ENCODE peak calls at places on chromosomes 6 and 20, in eight cellular contexts. Z, V, K, D, L, T, R and M are unnamed samples.

GRCh38 chr6:109867009-109867969 is 110.8 kb upstream of the GPR6 start:
- DNase-seq in V (no peak), L (no peak), Z (no peak), K (no peak), T (no peak), D (peak), R (no peak), M (no peak)

GRCh38 chr20:51654495-51654894 is 112.0 kb upstream of the NFATC2 start:
- DNase-seq in K (no peak), R (no peak), D (no peak), Z (no peak), T (no peak), V (no peak), L (no peak), M (no peak)

GRCh38 chr6:111730835-111731234 is 125.2 kb upstream of the TRAF3IP2 start:
- DNase-seq in Z (no peak), V (no peak), T (no peak), D (no peak), K (no peak), R (no peak), L (no peak), M (peak)

GRCh38 chr6:145319605-145320004 is 415.7 kb downstream of the EPM2A start:
- DNase-seq in V (no peak), R (no peak), T (no peak), L (no peak), D (no peak), Z (no peak), K (no peak), M (no peak)

GRCh38 chr6:153790048-153790447 is 249.0 kb upstream of the OPRM1 start:
- DNase-seq in D (no peak), V (peak), K (no peak), T (no peak), Z (peak), L (peak), R (no peak), M (peak)

GRCh38 chr6:132153221-132153896 is 202.2 kb upstream of the CCN2 start:
- DNase-seq in V (no peak), K (no peak), L (no peak), D (no peak), Z (peak), T (no peak), R (no peak), M (no peak)

GRCh38 chr20:57111028-57111373 is 155.4 kb downstream of the BMP7 start:
- DNase-seq in L (no peak), D (no peak), V (no peak), T (no peak), Z (no peak), R (no peak), K (no peak), M (no peak)

GRCh38 chr20:46261456-46262253 is 46.6 kb downstream of the CDH22 start:
- DNase-seq in R (no peak), T (no peak), V (no peak), Z (no peak), K (no peak), D (no peak), L (no peak), M (no peak)

GRCh38 chr6:32166411-32167061 is 2.1 kb downstream of the EGFL8 start:
- DNase-seq in Z (no peak), L (peak), T (no peak), V (no peak), K (no peak), R (no peak), D (no peak), M (no peak)

GRCh38 chr20:36778831-36779655 is 5.5 kb upstream of the DSN1 start:
- DNase-seq in D (no peak), T (no peak), R (no peak), V (no peak), Z (no peak), L (no peak), K (no peak), M (no peak)

GRCh38 chr6:6891949-6892461 is 215.8 kb upstream of the RREB1 start:
- DNase-seq in L (no peak), R (peak), K (no peak), T (no peak), Z (no peak), D (no peak), V (no peak), M (no peak)

GRCh38 chr6:6795396-6795795 is 206.9 kb downstream of the LY86 start:
- DNase-seq in D (no peak), R (no peak), T (no peak), L (no peak), K (no peak), V (no peak), Z (no peak), M (no peak)